ENCODE peak calls at places on chromosome 3, in five cellular contexts. One of them, this sample, is unnamed.

GRCh38 chr3:31106912-31107311 is 212.5 kb upstream of the GADL1 start:
- DNase-seq in HAP-1: no peak
- DNase-seq in endothelial cell: no peak
- DNase-seq in iPS-NIHi11: no peak
- DNase-seq in activated CD4-positive, alpha-beta T cell treated with anti-CD3 and anti-CD28 coated beads, Interleukin-2, amount 10 ng/mL, durations not matched to agents 7 days and 5 days: no peak
- DNase-seq in this sample: no peak

GRCh38 chr3:155352900-155353490 is 59.5 kb upstream of the STRIT1 start:
- DNase-seq in HAP-1: no peak
- DNase-seq in endothelial cell: no peak
- DNase-seq in activated CD4-positive, alpha-beta T cell treated with anti-CD3 and anti-CD28 coated beads, Interleukin-2, amount 10 ng/mL, durations not matched to agents 7 days and 5 days: no peak
- DNase-seq in iPS-NIHi11: peak; percentile 41
- DNase-seq in this sample: no peak

GRCh38 chr3:156770699-156771414 is 55.3 kb upstream of the LEKR1 start:
- DNase-seq in endothelial cell: no peak
- DNase-seq in HAP-1: no peak
- DNase-seq in iPS-NIHi11: no peak
- DNase-seq in activated CD4-positive, alpha-beta T cell treated with anti-CD3 and anti-CD28 coated beads, Interleukin-2, amount 10 ng/mL, durations not matched to agents 7 days and 5 days: no peak
- DNase-seq in this sample: no peak

GRCh38 chr3:188335656-188336055 is 181.7 kb downstream of the LPP start:
- DNase-seq in endothelial cell: no peak
- DNase-seq in iPS-NIHi11: no peak
- DNase-seq in HAP-1: no peak
- DNase-seq in activated CD4-positive, alpha-beta T cell treated with anti-CD3 and anti-CD28 coated beads, Interleukin-2, amount 10 ng/mL, durations not matched to agents 7 days and 5 days: no peak
- DNase-seq in this sample: no peak

GRCh38 chr3:53996153-53996861 is 104.6 kb upstream of the SELENOK start:
- DNase-seq in endothelial cell: no peak
- DNase-seq in iPS-NIHi11: no peak
- DNase-seq in HAP-1: no peak
- DNase-seq in activated CD4-positive, alpha-beta T cell treated with anti-CD3 and anti-CD28 coated beads, Interleukin-2, amount 10 ng/mL, durations not matched to agents 7 days and 5 days: no peak
- DNase-seq in this sample: no peak

GRCh38 chr3:44845528-44846520 is 15.9 kb upstream of the TMEM42 start:
- DNase-seq in HAP-1: no peak
- DNase-seq in activated CD4-positive, alpha-beta T cell treated with anti-CD3 and anti-CD28 coated beads, Interleukin-2, amount 10 ng/mL, durations not matched to agents 7 days and 5 days: no peak
- DNase-seq in endothelial cell: no peak
- DNase-seq in iPS-NIHi11: no peak
- DNase-seq in this sample: no peak

GRCh38 chr3:16668776-16669545 is 63.7 kb upstream of the DAZL start:
- DNase-seq in endothelial cell: no peak
- DNase-seq in activated CD4-positive, alpha-beta T cell treated with anti-CD3 and anti-CD28 coated beads, Interleukin-2, amount 10 ng/mL, durations not matched to agents 7 days and 5 days: no peak
- DNase-seq in HAP-1: no peak
- DNase-seq in iPS-NIHi11: no peak
- DNase-seq in this sample: no peak

GRCh38 chr3:73060302-73060723 is 1.1 kb upstream of the EBLN2 start:
- DNase-seq in activated CD4-positive, alpha-beta T cell treated with anti-CD3 and anti-CD28 coated beads, Interleukin-2, amount 10 ng/mL, durations not matched to agents 7 days and 5 days: no peak
- DNase-seq in iPS-NIHi11: no peak
- DNase-seq in endothelial cell: no peak
- DNase-seq in HAP-1: no peak
- DNase-seq in this sample: no peak

GRCh38 chr3:134317106-134317947 is 56.9 kb downstream of the AMOTL2 start:
- DNase-seq in activated CD4-positive, alpha-beta T cell treated with anti-CD3 and anti-CD28 coated beads, Interleukin-2, amount 10 ng/mL, durations not matched to agents 7 days and 5 days: no peak
- DNase-seq in endothelial cell: no peak
- DNase-seq in iPS-NIHi11: no peak
- DNase-seq in HAP-1: no peak
- DNase-seq in this sample: no peak

GRCh38 chr3:12588039-12588673 is 31.3 kb downstream of the MKRN2 start:
- DNase-seq in endothelial cell: no peak
- DNase-seq in activated CD4-positive, alpha-beta T cell treated with anti-CD3 and anti-CD28 coated beads, Interleukin-2, amount 10 ng/mL, durations not matched to agents 7 days and 5 days: no peak
- DNase-seq in HAP-1: no peak
- DNase-seq in iPS-NIHi11: no peak
- DNase-seq in this sample: no peak

GRCh38 chr3:16842710-16843270 is 42.0 kb upstream of the PLCL2 start:
- DNase-seq in endothelial cell: no peak
- DNase-seq in HAP-1: no peak
- DNase-seq in activated CD4-positive, alpha-beta T cell treated with anti-CD3 and anti-CD28 coated beads, Interleukin-2, amount 10 ng/mL, durations not matched to agents 7 days and 5 days: peak; percentile 47
- DNase-seq in iPS-NIHi11: no peak
- DNase-seq in this sample: no peak

GRCh38 chr3:54906763-54907162 is 21.1 kb downstream of the LRTM1 start:
- DNase-seq in iPS-NIHi11: no peak
- DNase-seq in endothelial cell: no peak
- DNase-seq in HAP-1: no peak
- DNase-seq in activated CD4-positive, alpha-beta T cell treated with anti-CD3 and anti-CD28 coated beads, Interleukin-2, amount 10 ng/mL, durations not matched to agents 7 days and 5 days: no peak
- DNase-seq in this sample: no peak

GRCh38 chr3:11803977-11804903 is 42.4 kb downstream of the TAMM41 start:
- DNase-seq in endothelial cell: peak; percentile 25
- DNase-seq in activated CD4-positive, alpha-beta T cell treated with anti-CD3 and anti-CD28 coated beads, Interleukin-2, amount 10 ng/mL, durations not matched to agents 7 days and 5 days: peak; percentile 60
- DNase-seq in iPS-NIHi11: peak; percentile 74
- DNase-seq in HAP-1: peak; percentile 58
- DNase-seq in this sample: no peak

GRCh38 chr3:194166682-194167479 is 30.9 kb downstream of the HES1 start:
- DNase-seq in endothelial cell: no peak
- DNase-seq in HAP-1: peak; percentile 69
- DNase-seq in iPS-NIHi11: no peak
- DNase-seq in activated CD4-positive, alpha-beta T cell treated with anti-CD3 and anti-CD28 coated beads, Interleukin-2, amount 10 ng/mL, durations not matched to agents 7 days and 5 days: no peak
- DNase-seq in this sample: no peak

GRCh38 chr3:127822836-127823589 is 698 bp upstream of the MGLL start:
- DNase-seq in HAP-1: peak; percentile 24
- DNase-seq in activated CD4-positive, alpha-beta T cell treated with anti-CD3 and anti-CD28 coated beads, Interleukin-2, amount 10 ng/mL, durations not matched to agents 7 days and 5 days: no peak
- DNase-seq in endothelial cell: peak; percentile 24
- DNase-seq in iPS-NIHi11: peak; percentile 56
- DNase-seq in this sample: no peak

GRCh38 chr3:167810236-167810635 is 74.7 kb downstream of the SERPINI1 start:
- DNase-seq in HAP-1: no peak
- DNase-seq in endothelial cell: no peak
- DNase-seq in activated CD4-positive, alpha-beta T cell treated with anti-CD3 and anti-CD28 coated beads, Interleukin-2, amount 10 ng/mL, durations not matched to agents 7 days and 5 days: no peak
- DNase-seq in iPS-NIHi11: no peak
- DNase-seq in this sample: no peak

GRCh38 chr3:131361464-131362421 is 19.8 kb upstream of the NUDT16 start:
- DNase-seq in iPS-NIHi11: peak; percentile 90
- DNase-seq in endothelial cell: peak; percentile 56
- DNase-seq in HAP-1: no peak
- DNase-seq in activated CD4-positive, alpha-beta T cell treated with anti-CD3 and anti-CD28 coated beads, Interleukin-2, amount 10 ng/mL, durations not matched to agents 7 days and 5 days: no peak
- DNase-seq in this sample: no peak

GRCh38 chr3:189249987-189250386 is 78.2 kb downstream of the TPRG1 start:
- DNase-seq in iPS-NIHi11: no peak
- DNase-seq in activated CD4-positive, alpha-beta T cell treated with anti-CD3 and anti-CD28 coated beads, Interleukin-2, amount 10 ng/mL, durations not matched to agents 7 days and 5 days: no peak
- DNase-seq in endothelial cell: no peak
- DNase-seq in HAP-1: no peak
- DNase-seq in this sample: no peak

GRCh38 chr3:69864751-69865150 is 125.5 kb downstream of the MITF start:
- DNase-seq in HAP-1: no peak
- DNase-seq in activated CD4-positive, alpha-beta T cell treated with anti-CD3 and anti-CD28 coated beads, Interleukin-2, amount 10 ng/mL, durations not matched to agents 7 days and 5 days: no peak
- DNase-seq in endothelial cell: no peak
- DNase-seq in iPS-NIHi11: no peak
- DNase-seq in this sample: no peak

GRCh38 chr3:14548321-14548729 is 8.2 kb upstream of the GRIP2 start:
- DNase-seq in activated CD4-positive, alpha-beta T cell treated with anti-CD3 and anti-CD28 coated beads, Interleukin-2, amount 10 ng/mL, durations not matched to agents 7 days and 5 days: peak; percentile 45
- DNase-seq in iPS-NIHi11: peak; percentile 85
- DNase-seq in HAP-1: peak; percentile 80
- DNase-seq in endothelial cell: peak; percentile 77
- DNase-seq in this sample: no peak

GRCh38 chr3:173531602-173532001 is 134.1 kb downstream of the NLGN1 start:
- DNase-seq in endothelial cell: no peak
- DNase-seq in activated CD4-positive, alpha-beta T cell treated with anti-CD3 and anti-CD28 coated beads, Interleukin-2, amount 10 ng/mL, durations not matched to agents 7 days and 5 days: no peak
- DNase-seq in HAP-1: no peak
- DNase-seq in iPS-NIHi11: no peak
- DNase-seq in this sample: no peak

GRCh38 chr3:138314751-138315150 is 14.9 kb downstream of the NME9 start:
- DNase-seq in HAP-1: no peak
- DNase-seq in endothelial cell: no peak
- DNase-seq in activated CD4-positive, alpha-beta T cell treated with anti-CD3 and anti-CD28 coated beads, Interleukin-2, amount 10 ng/mL, durations not matched to agents 7 days and 5 days: no peak
- DNase-seq in iPS-NIHi11: no peak
- DNase-seq in this sample: no peak

GRCh38 chr3:47347217-47347801 is 33.5 kb upstream of the PTPN23 start:
- DNase-seq in iPS-NIHi11: no peak
- DNase-seq in HAP-1: no peak
- DNase-seq in endothelial cell: no peak
- DNase-seq in activated CD4-positive, alpha-beta T cell treated with anti-CD3 and anti-CD28 coated beads, Interleukin-2, amount 10 ng/mL, durations not matched to agents 7 days and 5 days: no peak
- DNase-seq in this sample: no peak

GRCh38 chr3:184085389-184085852 is 11.4 kb upstream of the HTR3E start:
- DNase-seq in iPS-NIHi11: no peak
- DNase-seq in activated CD4-positive, alpha-beta T cell treated with anti-CD3 and anti-CD28 coated beads, Interleukin-2, amount 10 ng/mL, durations not matched to agents 7 days and 5 days: no peak
- DNase-seq in endothelial cell: no peak
- DNase-seq in HAP-1: no peak
- DNase-seq in this sample: no peak

GRCh38 chr3:150639262-150639661 is 36.1 kb downstream of the SELENOT start:
- DNase-seq in HAP-1: no peak
- DNase-seq in activated CD4-positive, alpha-beta T cell treated with anti-CD3 and anti-CD28 coated beads, Interleukin-2, amount 10 ng/mL, durations not matched to agents 7 days and 5 days: no peak
- DNase-seq in endothelial cell: no peak
- DNase-seq in iPS-NIHi11: no peak
- DNase-seq in this sample: no peak

GRCh38 chr3:39146083-39146501 is 7.3 kb downstream of the CSRNP1 start:
- DNase-seq in iPS-NIHi11: no peak
- DNase-seq in endothelial cell: no peak
- DNase-seq in activated CD4-positive, alpha-beta T cell treated with anti-CD3 and anti-CD28 coated beads, Interleukin-2, amount 10 ng/mL, durations not matched to agents 7 days and 5 days: no peak
- DNase-seq in HAP-1: no peak
- DNase-seq in this sample: no peak

GRCh38 chr3:182583545-182583944 is 209.8 kb upstream of the ATP11B start:
- DNase-seq in activated CD4-positive, alpha-beta T cell treated with anti-CD3 and anti-CD28 coated beads, Interleukin-2, amount 10 ng/mL, durations not matched to agents 7 days and 5 days: no peak
- DNase-seq in HAP-1: no peak
- DNase-seq in endothelial cell: no peak
- DNase-seq in iPS-NIHi11: no peak
- DNase-seq in this sample: no peak

GRCh38 chr3:6697285-6697684 is 163.6 kb upstream of the GRM7 start:
- DNase-seq in HAP-1: no peak
- DNase-seq in endothelial cell: no peak
- DNase-seq in iPS-NIHi11: no peak
- DNase-seq in activated CD4-positive, alpha-beta T cell treated with anti-CD3 and anti-CD28 coated beads, Interleukin-2, amount 10 ng/mL, durations not matched to agents 7 days and 5 days: no peak
- DNase-seq in this sample: no peak

GRCh38 chr3:52514576-52514975 is 19.1 kb downstream of the NT5DC2 start:
- DNase-seq in iPS-NIHi11: no peak
- DNase-seq in endothelial cell: no peak
- DNase-seq in HAP-1: no peak
- DNase-seq in activated CD4-positive, alpha-beta T cell treated with anti-CD3 and anti-CD28 coated beads, Interleukin-2, amount 10 ng/mL, durations not matched to agents 7 days and 5 days: no peak
- DNase-seq in this sample: no peak

GRCh38 chr3:81955908-81956307 is 194.5 kb upstream of the GBE1 start:
- DNase-seq in iPS-NIHi11: no peak
- DNase-seq in endothelial cell: no peak
- DNase-seq in HAP-1: no peak
- DNase-seq in activated CD4-positive, alpha-beta T cell treated with anti-CD3 and anti-CD28 coated beads, Interleukin-2, amount 10 ng/mL, durations not matched to agents 7 days and 5 days: no peak
- DNase-seq in this sample: no peak

GRCh38 chr3:177931346-177931745 is 604.9 kb upstream of the KCNMB2 start:
- DNase-seq in activated CD4-positive, alpha-beta T cell treated with anti-CD3 and anti-CD28 coated beads, Interleukin-2, amount 10 ng/mL, durations not matched to agents 7 days and 5 days: no peak
- DNase-seq in endothelial cell: no peak
- DNase-seq in HAP-1: no peak
- DNase-seq in iPS-NIHi11: no peak
- DNase-seq in this sample: no peak

GRCh38 chr3:97957617-97958311 is 14.5 kb downstream of the RIOX2 start:
- DNase-seq in endothelial cell: no peak
- DNase-seq in HAP-1: no peak
- DNase-seq in activated CD4-positive, alpha-beta T cell treated with anti-CD3 and anti-CD28 coated beads, Interleukin-2, amount 10 ng/mL, durations not matched to agents 7 days and 5 days: no peak
- DNase-seq in iPS-NIHi11: no peak
- DNase-seq in this sample: no peak

GRCh38 chr3:169399068-169399467 is 264.4 kb downstream of the MECOM start:
- DNase-seq in endothelial cell: no peak
- DNase-seq in activated CD4-positive, alpha-beta T cell treated with anti-CD3 and anti-CD28 coated beads, Interleukin-2, amount 10 ng/mL, durations not matched to agents 7 days and 5 days: no peak
- DNase-seq in HAP-1: no peak
- DNase-seq in iPS-NIHi11: no peak
- DNase-seq in this sample: no peak

GRCh38 chr3:133494469-133494868 is 79.0 kb upstream of the CDV3 start:
- DNase-seq in endothelial cell: peak; percentile 47
- DNase-seq in activated CD4-positive, alpha-beta T cell treated with anti-CD3 and anti-CD28 coated beads, Interleukin-2, amount 10 ng/mL, durations not matched to agents 7 days and 5 days: no peak
- DNase-seq in iPS-NIHi11: peak; percentile 55
- DNase-seq in HAP-1: peak; percentile 57
- DNase-seq in this sample: no peak

GRCh38 chr3:138608322-138609214 is at the start of gene FAIM:
- DNase-seq in iPS-NIHi11: peak; percentile 74
- DNase-seq in activated CD4-positive, alpha-beta T cell treated with anti-CD3 and anti-CD28 coated beads, Interleukin-2, amount 10 ng/mL, durations not matched to agents 7 days and 5 days: peak; percentile 66
- DNase-seq in HAP-1: peak; percentile 86
- DNase-seq in endothelial cell: peak; percentile 55
- DNase-seq in this sample: peak; percentile 28

GRCh38 chr3:62529230-62529629 is 155.9 kb upstream of the FEZF2 start:
- DNase-seq in activated CD4-positive, alpha-beta T cell treated with anti-CD3 and anti-CD28 coated beads, Interleukin-2, amount 10 ng/mL, durations not matched to agents 7 days and 5 days: peak; percentile 13
- DNase-seq in HAP-1: peak; percentile 80
- DNase-seq in iPS-NIHi11: peak; percentile 63
- DNase-seq in endothelial cell: peak; percentile 74
- DNase-seq in this sample: no peak

GRCh38 chr3:127304121-127304744 is 16.4 kb upstream of the PRR20G start:
- DNase-seq in activated CD4-positive, alpha-beta T cell treated with anti-CD3 and anti-CD28 coated beads, Interleukin-2, amount 10 ng/mL, durations not matched to agents 7 days and 5 days: no peak
- DNase-seq in iPS-NIHi11: peak; percentile 59
- DNase-seq in HAP-1: peak; percentile 65
- DNase-seq in endothelial cell: no peak
- DNase-seq in this sample: no peak